ENCODE peak calls at places on chromosomes 11 and 22, in seven cellular contexts. R is neural progenitor cell, D is A549, B is OCI-LY7, N is GM23248, W is IMR-90, S is mammary epithelial cell. M is an unnamed sample. For H3K4me1 and H3K9me3, the result is how much of the 10 kb centered on the place peaks cover.

GRCh38 chr11:6622261-6623171 is 3.3 kb upstream of the TPP1 start:
- DNase-seq in R (no peak), D (no peak), B (peak), N (no peak), W (no peak), S (no peak), M (no peak)

GRCh38 chr11:71496421-71496820 is 30.6 kb upstream of the KRTAP5-7 start:
- DNase-seq in R (no peak), D (no peak), B (no peak), N (no peak), W (no peak), S (no peak), M (no peak)

GRCh38 chr11:134270250-134270714 is 5.9 kb upstream of the GLB1L3 start:
- DNase-seq in R (peak), D (peak), B (no peak), N (no peak), W (no peak), S (no peak), M (peak)

GRCh38 chr11:128406365-128406706 is 181.0 kb downstream of the ETS1 start:
- DNase-seq in R (no peak), D (no peak), B (no peak), N (peak), W (no peak), S (no peak), M (no peak)

GRCh38 chr11:123590296-123590912 is 64.0 kb downstream of the SCN3B start:
- DNase-seq in R (no peak), D (peak), B (no peak), N (peak), W (peak), S (peak), M (peak)

GRCh38 chr11:19313140-19313539 is 72.4 kb upstream of the E2F8 start:
- DNase-seq in R (no peak), D (no peak), B (no peak), N (no peak), W (no peak), S (no peak), M (no peak)

GRCh38 chr11:67280791-67281551 is 8.1 kb upstream of the ANKRD13D start:
- DNase-seq in R (no peak), D (no peak), B (no peak), N (no peak), W (no peak), S (no peak), M (no peak)

GRCh38 chr22:45083659-45084305 is 74.0 kb upstream of the PHF21B start:
- DNase-seq in R (no peak), D (no peak), B (no peak), N (peak), W (peak), S (peak), M (peak)

DNA sequence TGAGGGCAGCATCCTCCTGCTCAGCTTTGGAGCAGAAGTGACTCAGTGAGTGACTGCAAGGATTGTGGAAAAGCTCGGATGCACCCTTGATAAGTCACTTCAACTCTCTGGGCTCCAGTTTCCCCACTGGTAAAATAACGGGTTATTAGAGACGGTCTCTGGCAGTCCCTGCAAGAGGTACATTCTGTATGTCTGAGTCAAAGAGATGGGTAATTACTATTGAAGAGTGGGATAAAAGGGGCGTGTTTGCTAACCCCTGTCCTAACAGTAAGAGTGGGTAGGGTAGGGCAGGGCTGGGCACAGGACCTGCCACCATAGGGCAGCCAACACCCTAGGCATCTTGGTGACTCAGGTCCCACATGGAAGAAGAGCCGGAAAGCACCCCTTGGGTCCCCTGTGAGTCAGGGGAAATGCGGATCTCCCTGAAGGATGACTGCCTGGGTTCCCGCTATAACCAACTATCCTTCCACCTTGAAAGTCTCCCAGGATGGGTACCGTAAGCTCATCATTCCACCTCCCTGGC is 7.3 kb upstream of the AHNAK start:
- DNase-seq in R (no peak), D (peak), B (no peak), N (peak), W (peak), S (peak), M (peak)
- H3K4me1 ChIP-seq in R (half or more), D (half or more), B (under half), N (half or more), W (under half), S (half or more), M (half or more)

DNA sequence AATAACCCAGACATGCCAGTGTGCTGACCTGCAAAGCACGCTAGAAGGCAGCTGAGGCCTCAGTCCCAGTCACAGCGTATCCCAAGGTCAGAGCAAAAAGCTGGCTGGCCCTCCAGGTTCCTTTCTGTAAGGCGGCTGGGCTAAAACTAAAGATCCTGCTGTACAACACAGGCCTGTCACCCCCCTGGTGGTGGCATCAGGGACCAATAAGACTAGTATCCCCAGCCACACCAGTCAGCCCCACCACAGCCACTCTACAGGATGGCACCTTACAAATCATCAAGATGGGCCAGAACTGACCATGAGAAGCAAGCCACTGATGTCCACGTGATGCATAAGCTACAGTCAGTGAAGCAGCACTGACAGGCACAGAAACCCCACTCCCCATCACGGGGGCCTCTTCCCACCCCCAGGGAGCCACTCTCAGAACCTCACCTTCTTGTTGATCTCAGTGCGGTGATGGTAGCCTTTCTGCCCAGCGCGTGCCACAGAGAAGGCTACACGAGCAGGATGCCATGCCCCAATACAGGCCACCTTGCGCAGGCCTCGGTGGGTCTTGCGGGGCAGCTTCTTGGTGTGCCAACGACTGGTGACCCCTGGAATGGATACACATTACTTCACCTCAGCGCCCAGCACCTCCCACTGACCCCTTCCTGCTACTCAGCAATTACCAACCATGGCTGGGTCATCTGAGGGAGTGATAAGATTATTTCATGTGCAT is 5.0 kb downstream of the RPL3 start:
- DNase-seq in R (no peak), D (no peak), B (no peak), N (peak), W (no peak), S (no peak), M (no peak)
- H3K4me2 ChIP-seq in R (no peak), D (peak), B (peak), N (peak), W (no peak), S (peak), M (no peak)

GRCh38 chr11:54944211-54944610 is 237.6 kb downstream of the OR4A5 start:
- DNase-seq in R (no peak), D (no peak), B (no peak), N (no peak), W (no peak), S (no peak), M (no peak)

GRCh38 chr11:54946429-54946828 is 239.8 kb downstream of the OR4A5 start:
- DNase-seq in R (no peak), D (no peak), B (no peak), N (no peak), W (no peak), S (no peak), M (no peak)
- H3K9me3 ChIP-seq in R (under half), D (under half), B (under half), N (under half), W (under half), S (under half), M (under half)

GRCh38 chr22:47250995-47251765 is 488.7 kb downstream of the TBC1D22A start:
- DNase-seq in R (no peak), D (no peak), B (no peak), N (no peak), W (no peak), S (no peak), M (no peak)

GRCh38 chr22:47248925-47249324 is 486.5 kb downstream of the TBC1D22A start:
- DNase-seq in R (no peak), D (no peak), B (no peak), N (no peak), W (no peak), S (no peak), M (no peak)

GRCh38 chr22:47247609-47248240 is 485.3 kb downstream of the TBC1D22A start:
- DNase-seq in R (no peak), D (no peak), B (no peak), N (no peak), W (no peak), S (no peak), M (no peak)

GRCh38 chr22:47251911-47252310 is 489.5 kb downstream of the TBC1D22A start:
- DNase-seq in R (no peak), D (no peak), B (no peak), N (no peak), W (no peak), S (no peak), M (no peak)

DNA sequence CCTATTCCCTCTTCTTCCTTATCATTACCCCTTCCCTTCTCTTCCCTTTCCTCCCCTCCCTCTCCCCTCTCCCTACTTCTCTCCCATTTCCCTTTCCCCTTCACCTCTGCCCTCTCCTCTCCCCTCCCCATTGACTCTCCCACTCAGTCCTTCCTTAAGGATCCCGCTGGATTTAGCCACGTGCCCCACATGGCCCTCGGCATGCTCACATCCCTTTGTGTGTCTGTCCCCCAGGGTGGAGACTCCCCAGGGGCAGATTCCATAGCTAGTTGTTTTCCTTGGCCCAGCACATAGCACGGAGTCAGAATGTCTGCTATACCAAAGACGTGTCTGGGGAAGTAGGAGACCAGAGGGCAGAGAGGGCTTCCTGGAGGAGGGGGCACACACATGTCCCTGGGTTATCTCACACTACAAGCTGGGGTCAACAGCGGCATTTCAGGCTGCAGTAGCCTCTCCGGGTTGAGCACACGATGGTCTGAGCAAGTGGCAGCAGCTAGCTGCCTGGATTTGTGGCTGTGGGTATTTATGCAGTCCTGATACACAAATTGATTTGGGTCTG is 487.0 kb downstream of the TBC1D22A start:
- DNase-seq in R (no peak), D (no peak), B (no peak), N (no peak), W (no peak), S (no peak), M (no peak)
- H3K4me1 ChIP-seq in R (under half), D (under half), B (under half), N (under half), W (under half), S (under half), M (under half)

GRCh38 chr11:124788521-124788920 is 11.7 kb downstream of the MSANTD2 start:
- DNase-seq in R (no peak), D (no peak), B (no peak), N (peak), W (peak), S (no peak), M (no peak)
- H3K4me2 ChIP-seq in R (no peak), D (no peak), B (no peak), N (no peak), W (no peak), S (no peak), M (no peak)

GRCh38 chr11:66281776-66282467 is 3.9 kb downstream of the CNIH2 start:
- DNase-seq in R (no peak), D (no peak), B (no peak), N (no peak), W (no peak), S (no peak), M (no peak)

GRCh38 chr11:66279092-66279797 is 1.3 kb downstream of the CNIH2 start:
- DNase-seq in R (no peak), D (no peak), B (no peak), N (no peak), W (no peak), S (no peak), M (no peak)

GRCh38 chr11:66278396-66279091 is 569 bp downstream of the CNIH2 start:
- DNase-seq in R (peak), D (no peak), B (no peak), N (peak), W (no peak), S (no peak), M (peak)

GRCh38 chr11:66281001-66281400 is 3.0 kb downstream of the CNIH2 start:
- DNase-seq in R (no peak), D (no peak), B (no peak), N (peak), W (no peak), S (no peak), M (peak)

GRCh38 chr11:66280428-66280827 is 2.5 kb downstream of the CNIH2 start:
- DNase-seq in R (peak), D (no peak), B (no peak), N (no peak), W (no peak), S (no peak), M (peak)
- H3K9me3 ChIP-seq in R (under half), D (under half), B (under half), N (under half), W (under half), S (under half), M (under half)

GRCh38 chr11:36060926-36061325 is 117.1 kb downstream of the LDLRAD3 start:
- DNase-seq in R (no peak), D (no peak), B (no peak), N (no peak), W (no peak), S (no peak), M (no peak)

GRCh38 chr11:36059660-36060059 is 115.8 kb downstream of the LDLRAD3 start:
- DNase-seq in R (no peak), D (no peak), B (no peak), N (no peak), W (no peak), S (no peak), M (no peak)

GRCh38 chr11:36065436-36065835 is 121.6 kb downstream of the LDLRAD3 start:
- DNase-seq in R (no peak), D (no peak), B (no peak), N (peak), W (peak), S (peak), M (no peak)

GRCh38 chr11:36066891-36067290 is 123.0 kb downstream of the LDLRAD3 start:
- DNase-seq in R (no peak), D (no peak), B (no peak), N (no peak), W (no peak), S (no peak), M (no peak)

DNA sequence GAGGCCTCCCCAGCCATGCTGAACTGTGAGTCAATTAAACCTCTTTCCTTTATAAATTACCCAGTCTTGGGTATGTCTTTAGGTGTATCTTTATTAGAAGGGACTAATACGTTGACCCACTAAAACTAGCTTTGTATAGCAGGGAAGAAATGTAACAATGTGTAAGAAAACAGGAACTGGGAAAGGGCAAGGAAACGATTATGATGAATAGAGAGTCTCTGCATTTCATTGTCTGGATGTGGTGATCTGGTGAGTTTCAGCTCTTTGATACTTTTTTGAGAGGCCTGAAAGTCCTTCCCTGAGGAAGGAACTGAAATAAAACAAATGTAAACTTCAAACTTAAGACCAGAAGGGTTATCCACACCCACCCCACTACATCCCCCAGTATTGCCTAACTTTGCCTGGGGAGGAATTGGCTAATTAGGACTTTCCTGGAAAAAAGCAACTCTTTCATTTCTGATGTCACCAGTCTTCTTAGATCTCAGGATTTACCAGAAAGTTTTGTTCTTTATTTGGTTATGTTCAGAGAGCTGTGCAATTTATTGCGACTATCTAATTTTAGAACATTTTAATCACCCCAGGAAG is 119.0 kb downstream of the LDLRAD3 start:
- DNase-seq in R (no peak), D (no peak), B (no peak), N (no peak), W (no peak), S (no peak), M (no peak)
- H3K4me1 ChIP-seq in R (under half), D (under half), B (under half), N (under half), W (under half), S (under half), M (under half)

GRCh38 chr11:13183094-13183825 is 94.3 kb upstream of the BMAL1 start:
- DNase-seq in R (peak), D (peak), B (no peak), N (peak), W (peak), S (peak), M (peak)

GRCh38 chr11:13183826-13184196 is 93.8 kb upstream of the BMAL1 start:
- DNase-seq in R (no peak), D (no peak), B (no peak), N (no peak), W (no peak), S (no peak), M (no peak)

GRCh38 chr11:13188179-13188578 is 89.4 kb upstream of the BMAL1 start:
- DNase-seq in R (no peak), D (no peak), B (no peak), N (no peak), W (no peak), S (no peak), M (no peak)

GRCh38 chr11:13189561-13190435 is 87.8 kb upstream of the BMAL1 start:
- DNase-seq in R (no peak), D (no peak), B (no peak), N (no peak), W (no peak), S (no peak), M (no peak)

GRCh38 chr11:13184295-13184794 is 93.2 kb upstream of the BMAL1 start:
- DNase-seq in R (no peak), D (no peak), B (no peak), N (no peak), W (no peak), S (no peak), M (no peak)
- H3K4me2 ChIP-seq in R (no peak), D (no peak), B (no peak), N (no peak), W (no peak), S (no peak), M (no peak)

DNA sequence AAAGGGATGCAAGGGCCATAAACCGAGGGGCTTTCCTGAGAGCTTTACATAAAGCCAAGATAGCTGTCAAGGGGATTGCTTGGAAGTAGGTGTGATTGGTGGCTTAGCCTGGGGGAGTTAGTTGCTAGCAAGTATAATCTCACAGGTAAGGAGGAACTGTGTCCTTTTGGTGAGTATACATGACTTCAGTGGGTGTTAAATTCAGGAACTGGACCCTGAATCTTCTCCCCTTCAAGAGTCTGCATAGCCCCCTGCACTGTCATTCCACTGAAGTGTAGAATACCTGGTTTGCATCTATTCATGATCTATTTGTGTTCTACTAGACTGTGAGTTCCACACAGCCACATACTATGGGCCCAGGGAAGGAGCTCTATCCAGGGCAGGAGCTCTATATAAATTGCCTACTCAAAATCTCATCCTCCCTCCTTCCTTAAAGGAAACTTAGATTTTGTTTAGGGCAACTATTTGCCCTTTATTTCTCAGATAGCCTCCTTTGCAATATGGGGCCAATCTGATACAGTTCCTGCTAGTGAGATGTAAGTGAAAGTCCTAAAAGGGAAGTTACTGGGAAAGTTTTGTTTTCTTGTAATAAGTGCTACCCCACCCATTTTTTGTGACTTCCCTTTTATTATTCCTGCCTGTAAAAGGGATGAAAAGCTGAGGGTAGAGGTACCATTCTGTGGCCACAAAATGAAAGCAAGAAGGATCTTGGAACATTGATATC is 120.5 kb downstream of the PGR start:
- DNase-seq in R (no peak), D (no peak), B (no peak), N (no peak), W (no peak), S (no peak), M (no peak)
- H3K9me3 ChIP-seq in R (under half), D (under half), B (under half), N (under half), W (under half), S (under half), M (under half)

M was measured in PC-3.